ENCODE peak calls at places on chromosomes 7 and 10, in nine cellular contexts. One of them, this sample, is unnamed.

GRCh38 chr10:132065491-132066105 is at the start of gene JAKMIP3:
- DNase-seq in suprapubic skin: peak
- DNase-seq in vagina: peak
- DNase-seq in spleen: no peak
- DNase-seq in stomach: peak
- DNase-seq in transverse colon: peak
- DNase-seq in breast epithelium: no peak
- DNase-seq in GM12878: no peak
- DNase-seq in H1: no peak
- DNase-seq in this sample: no peak

GRCh38 chr7:73988197-73988596 is 39.8 kb upstream of the ELN start:
- DNase-seq in stomach: no peak
- DNase-seq in H1: no peak
- DNase-seq in breast epithelium: no peak
- DNase-seq in spleen: no peak
- DNase-seq in vagina: no peak
- DNase-seq in transverse colon: no peak
- DNase-seq in suprapubic skin: no peak
- DNase-seq in GM12878: no peak
- DNase-seq in this sample: no peak

GRCh38 chr7:4681922-4682620 is at the start of gene FOXK1:
- DNase-seq in suprapubic skin: no peak
- DNase-seq in stomach: peak
- DNase-seq in GM12878: no peak
- DNase-seq in transverse colon: peak
- DNase-seq in breast epithelium: peak
- DNase-seq in vagina: no peak
- DNase-seq in spleen: peak
- DNase-seq in H1: no peak
- DNase-seq in this sample: peak

GRCh38 chr10:17038627-17039026 is 91.0 kb downstream of the CUBN start:
- DNase-seq in GM12878: no peak
- DNase-seq in breast epithelium: no peak
- DNase-seq in stomach: no peak
- DNase-seq in H1: no peak
- DNase-seq in vagina: no peak
- DNase-seq in suprapubic skin: no peak
- DNase-seq in spleen: no peak
- DNase-seq in transverse colon: peak
- DNase-seq in this sample: no peak

GRCh38 chr7:82624337-82624736 is 180.8 kb upstream of the CACNA2D1 start:
- DNase-seq in GM12878: no peak
- DNase-seq in transverse colon: no peak
- DNase-seq in vagina: no peak
- DNase-seq in breast epithelium: no peak
- DNase-seq in stomach: no peak
- DNase-seq in H1: no peak
- DNase-seq in spleen: no peak
- DNase-seq in suprapubic skin: no peak
- DNase-seq in this sample: no peak

GRCh38 chr7:105822806-105823205 is 53.6 kb downstream of the ATXN7L1 start:
- DNase-seq in spleen: no peak
- DNase-seq in suprapubic skin: no peak
- DNase-seq in stomach: no peak
- DNase-seq in vagina: no peak
- DNase-seq in GM12878: no peak
- DNase-seq in H1: no peak
- DNase-seq in breast epithelium: no peak
- DNase-seq in transverse colon: no peak
- DNase-seq in this sample: no peak

GRCh38 chr7:5396542-5396941 is 27.1 kb downstream of the TNRC18 start:
- DNase-seq in H1: no peak
- DNase-seq in transverse colon: peak
- DNase-seq in breast epithelium: no peak
- DNase-seq in suprapubic skin: no peak
- DNase-seq in spleen: peak
- DNase-seq in stomach: peak
- DNase-seq in GM12878: peak
- DNase-seq in vagina: no peak
- DNase-seq in this sample: peak

GRCh38 chr10:104326991-104327610 is 11.2 kb downstream of the ITPRIP start:
- DNase-seq in vagina: no peak
- DNase-seq in suprapubic skin: peak
- DNase-seq in spleen: peak
- DNase-seq in stomach: no peak
- DNase-seq in H1: no peak
- DNase-seq in transverse colon: no peak
- DNase-seq in breast epithelium: peak
- DNase-seq in GM12878: no peak
- DNase-seq in this sample: no peak

GRCh38 chr7:2680256-2680655 is 7.7 kb upstream of the AMZ1 start:
- DNase-seq in H1: no peak
- DNase-seq in vagina: no peak
- DNase-seq in transverse colon: no peak
- DNase-seq in stomach: no peak
- DNase-seq in breast epithelium: no peak
- DNase-seq in GM12878: no peak
- DNase-seq in suprapubic skin: no peak
- DNase-seq in spleen: no peak
- DNase-seq in this sample: no peak

GRCh38 chr10:123538401-123539320 is 127.5 kb upstream of the GPR26 start:
- DNase-seq in H1: no peak
- DNase-seq in spleen: no peak
- DNase-seq in vagina: peak
- DNase-seq in suprapubic skin: no peak
- DNase-seq in transverse colon: no peak
- DNase-seq in breast epithelium: no peak
- DNase-seq in GM12878: no peak
- DNase-seq in stomach: no peak
- DNase-seq in this sample: no peak

DNA sequence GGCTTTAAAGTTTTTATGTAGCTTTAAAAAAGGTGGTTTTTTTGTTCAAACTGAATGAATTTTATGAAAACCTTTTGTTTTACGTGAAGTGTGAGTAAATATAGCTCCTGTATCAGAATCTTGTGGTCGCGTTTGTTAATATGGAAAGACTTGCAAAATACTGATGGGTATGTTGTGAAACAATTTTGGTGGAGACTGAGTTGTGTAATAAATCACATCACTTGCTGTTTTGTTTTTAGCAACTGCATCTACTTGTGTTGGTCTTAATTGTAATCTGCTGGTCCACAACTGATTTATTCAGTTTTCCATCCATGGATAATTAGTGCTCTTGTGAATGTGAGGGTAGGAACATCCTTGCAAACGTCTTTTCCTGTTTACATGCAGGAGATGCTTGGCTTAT is 10.5 kb downstream of the PLXDC2 start:
- DNase-seq in spleen: no peak
- DNase-seq in stomach: no peak
- DNase-seq in H1: no peak
- DNase-seq in breast epithelium: no peak
- DNase-seq in suprapubic skin: no peak
- DNase-seq in transverse colon: no peak
- DNase-seq in vagina: no peak
- DNase-seq in GM12878: no peak
- DNase-seq in this sample: no peak
- TF ChIP-seq POLR2AphosphoS5 in spleen: no peak
- TF ChIP-seq POLR2AphosphoS5 in stomach: peak
- TF ChIP-seq POLR2AphosphoS5 in H1: no peak
- TF ChIP-seq POLR2AphosphoS5 in breast epithelium: peak
- TF ChIP-seq POLR2AphosphoS5 in suprapubic skin: peak
- TF ChIP-seq POLR2AphosphoS5 in transverse colon: no peak
- TF ChIP-seq POLR2AphosphoS5 in vagina: peak
- TF ChIP-seq POLR2AphosphoS5 in GM12878: no peak
- TF ChIP-seq POLR2AphosphoS5 in this sample: no peak

GRCh38 chr7:140926021-140926812 is 1.5 kb upstream of the BRAF start:
- DNase-seq in suprapubic skin: no peak
- DNase-seq in stomach: no peak
- DNase-seq in spleen: no peak
- DNase-seq in GM12878: no peak
- DNase-seq in H1: no peak
- DNase-seq in breast epithelium: no peak
- DNase-seq in transverse colon: no peak
- DNase-seq in vagina: no peak
- DNase-seq in this sample: no peak

GRCh38 chr7:140924019-140924820 is 509 bp downstream of the BRAF start:
- DNase-seq in spleen: no peak
- DNase-seq in breast epithelium: peak
- DNase-seq in suprapubic skin: peak
- DNase-seq in stomach: peak
- DNase-seq in vagina: no peak
- DNase-seq in GM12878: peak
- DNase-seq in H1: peak
- DNase-seq in transverse colon: peak
- DNase-seq in this sample: peak

GRCh38 chr7:140922741-140923345 is 1.9 kb downstream of the BRAF start:
- DNase-seq in breast epithelium: no peak
- DNase-seq in H1: no peak
- DNase-seq in transverse colon: no peak
- DNase-seq in suprapubic skin: no peak
- DNase-seq in spleen: no peak
- DNase-seq in GM12878: no peak
- DNase-seq in stomach: no peak
- DNase-seq in vagina: no peak
- DNase-seq in this sample: no peak

GRCh38 chr7:140923358-140924006 is 1.2 kb downstream of the BRAF start:
- DNase-seq in transverse colon: no peak
- DNase-seq in stomach: no peak
- DNase-seq in vagina: no peak
- DNase-seq in suprapubic skin: no peak
- DNase-seq in spleen: no peak
- DNase-seq in breast epithelium: no peak
- DNase-seq in GM12878: no peak
- DNase-seq in H1: no peak
- DNase-seq in this sample: no peak

GRCh38 chr7:140924821-140925421 is at the start of gene BRAF:
- DNase-seq in stomach: peak
- DNase-seq in vagina: no peak
- DNase-seq in suprapubic skin: peak
- DNase-seq in transverse colon: peak
- DNase-seq in GM12878: peak
- DNase-seq in breast epithelium: peak
- DNase-seq in H1: peak
- DNase-seq in spleen: peak
- DNase-seq in this sample: peak
- TF ChIP-seq POLR2A in stomach: no peak
- TF ChIP-seq POLR2A in vagina: no peak
- TF ChIP-seq POLR2A in suprapubic skin: peak
- TF ChIP-seq POLR2A in transverse colon: peak
- TF ChIP-seq POLR2A in GM12878: peak
- TF ChIP-seq POLR2A in breast epithelium: peak
- TF ChIP-seq POLR2A in H1: no peak
- TF ChIP-seq POLR2A in spleen: no peak
- TF ChIP-seq POLR2A in this sample: peak

GRCh38 chr7:55017841-55018240 is 976 bp upstream of the EGFR start:
- DNase-seq in breast epithelium: no peak
- DNase-seq in suprapubic skin: no peak
- DNase-seq in stomach: no peak
- DNase-seq in H1: no peak
- DNase-seq in vagina: no peak
- DNase-seq in transverse colon: no peak
- DNase-seq in GM12878: no peak
- DNase-seq in spleen: no peak
- DNase-seq in this sample: no peak

GRCh38 chr7:55019329-55019690 is 493 bp downstream of the EGFR start:
- DNase-seq in suprapubic skin: peak
- DNase-seq in H1: no peak
- DNase-seq in stomach: peak
- DNase-seq in GM12878: no peak
- DNase-seq in breast epithelium: peak
- DNase-seq in spleen: no peak
- DNase-seq in vagina: no peak
- DNase-seq in transverse colon: peak
- DNase-seq in this sample: no peak

GRCh38 chr7:55020481-55020871 is 1.7 kb downstream of the EGFR start:
- DNase-seq in stomach: no peak
- DNase-seq in breast epithelium: no peak
- DNase-seq in spleen: no peak
- DNase-seq in vagina: no peak
- DNase-seq in transverse colon: peak
- DNase-seq in GM12878: no peak
- DNase-seq in H1: no peak
- DNase-seq in suprapubic skin: peak
- DNase-seq in this sample: no peak

GRCh38 chr7:55019691-55020480 is 1.1 kb downstream of the EGFR start:
- DNase-seq in vagina: no peak
- DNase-seq in stomach: peak
- DNase-seq in H1: no peak
- DNase-seq in transverse colon: peak
- DNase-seq in spleen: no peak
- DNase-seq in suprapubic skin: no peak
- DNase-seq in breast epithelium: no peak
- DNase-seq in GM12878: no peak
- DNase-seq in this sample: no peak

DNA sequence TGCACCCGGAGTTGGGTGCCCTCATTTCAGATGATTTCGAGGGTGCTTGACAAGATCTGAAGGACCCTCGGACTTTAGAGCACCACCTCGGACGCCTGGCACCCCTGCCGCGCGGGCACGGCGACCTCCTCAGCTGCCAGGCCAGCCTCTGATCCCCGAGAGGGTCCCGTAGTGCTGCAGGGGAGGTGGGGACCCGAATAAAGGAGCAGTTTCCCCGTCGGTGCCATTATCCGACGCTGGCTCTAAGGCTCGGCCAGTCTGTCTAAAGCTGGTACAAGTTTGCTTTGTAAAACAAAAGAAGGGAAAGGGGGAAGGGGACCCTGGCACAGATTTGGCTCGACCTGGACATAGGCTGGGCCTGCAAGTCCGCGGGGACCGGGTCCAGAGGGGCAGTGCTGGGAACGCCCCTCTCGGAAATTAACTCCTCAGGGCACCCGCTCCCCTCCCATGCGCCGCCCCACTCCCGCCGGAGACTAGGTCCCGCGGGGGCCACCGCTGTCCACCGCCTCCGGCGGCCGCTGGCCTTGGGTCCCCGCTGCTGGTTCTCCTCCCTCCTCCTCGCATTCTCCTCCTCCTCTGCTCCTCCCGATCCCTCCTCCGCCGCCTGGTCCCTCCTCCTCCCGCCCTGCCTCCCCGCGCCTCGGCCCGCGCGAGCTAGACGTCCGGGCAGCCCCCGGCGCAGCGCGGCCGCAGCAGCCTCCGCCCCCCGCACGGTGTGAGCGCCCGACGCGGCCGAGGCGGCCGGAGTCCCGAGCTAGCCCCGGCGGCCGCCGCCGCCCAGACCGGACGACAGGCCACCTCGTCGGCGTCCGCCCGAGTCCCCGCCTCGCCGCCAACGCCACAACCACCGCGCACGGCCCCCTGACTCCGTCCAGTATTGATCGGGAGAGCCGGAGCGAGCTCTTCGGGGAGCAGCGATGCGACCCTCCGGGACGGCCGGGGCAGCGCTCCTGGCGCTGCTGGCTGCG is at the start of gene EGFR:
- DNase-seq in stomach: peak
- DNase-seq in suprapubic skin: peak
- DNase-seq in GM12878: no peak
- DNase-seq in vagina: no peak
- DNase-seq in transverse colon: peak
- DNase-seq in H1: no peak
- DNase-seq in breast epithelium: peak
- DNase-seq in spleen: peak
- DNase-seq in this sample: no peak
- TF ChIP-seq POLR2AphosphoS5 in stomach: peak
- TF ChIP-seq POLR2AphosphoS5 in suprapubic skin: no peak
- TF ChIP-seq POLR2AphosphoS5 in GM12878: no peak
- TF ChIP-seq POLR2AphosphoS5 in vagina: peak
- TF ChIP-seq POLR2AphosphoS5 in transverse colon: peak
- TF ChIP-seq POLR2AphosphoS5 in H1: no peak
- TF ChIP-seq POLR2AphosphoS5 in breast epithelium: peak
- TF ChIP-seq POLR2AphosphoS5 in spleen: peak
- TF ChIP-seq POLR2AphosphoS5 in this sample: no peak

GRCh38 chr10:3069876-3070275 is 2.5 kb downstream of the PFKP start:
- DNase-seq in breast epithelium: no peak
- DNase-seq in suprapubic skin: no peak
- DNase-seq in spleen: no peak
- DNase-seq in stomach: no peak
- DNase-seq in transverse colon: no peak
- DNase-seq in vagina: no peak
- DNase-seq in H1: no peak
- DNase-seq in GM12878: no peak
- DNase-seq in this sample: no peak
- TF ChIP-seq POLR2A in breast epithelium: no peak
- TF ChIP-seq POLR2A in suprapubic skin: no peak
- TF ChIP-seq POLR2A in spleen: no peak
- TF ChIP-seq POLR2A in stomach: no peak
- TF ChIP-seq POLR2A in transverse colon: no peak
- TF ChIP-seq POLR2A in vagina: no peak
- TF ChIP-seq POLR2A in H1: no peak
- TF ChIP-seq POLR2A in GM12878: no peak
- TF ChIP-seq POLR2A in this sample: no peak

This sample was measured in GM12892.